ENCODE peak calls at places on chromosomes 13 and 19, in four cellular contexts. Z, I, M and L are unnamed samples.

GRCh38 chr13:47396915-47397314 is 500.1 kb upstream of the HTR2A start:
- DNase-seq in Z (no peak), I (no peak), M (no peak), L (peak; percentile 12)

GRCh38 chr13:106530209-106530906 is 5.1 kb downstream of the EFNB2 start:
- DNase-seq in Z (no peak), I (no peak), M (no peak), L (no peak)

GRCh38 chr13:48859168-48860105 is 116.3 kb upstream of the FNDC3A start:
- DNase-seq in M (no peak), Z (no peak), I (peak; percentile 38), L (no peak)

GRCh38 chr13:30681489-30682242 is 53.7 kb upstream of the ALOX5AP start:
- DNase-seq in M (no peak), I (no peak), Z (no peak), L (no peak)

GRCh38 chr13:67619346-67619745 is 389.2 kb upstream of the PCDH9 start:
- DNase-seq in I (no peak), M (no peak), Z (no peak), L (no peak)

GRCh38 chr19:47821460-47822020 is at the start of gene CRX:
- DNase-seq in I (no peak), Z (no peak), M (no peak), L (no peak)

GRCh38 chr13:98483636-98484288 is 93.1 kb downstream of the STK24 start:
- DNase-seq in M (no peak), I (no peak), Z (no peak), L (no peak)

GRCh38 chr13:74930402-74931165 is 551.4 kb downstream of the TBC1D4 start:
- DNase-seq in M (no peak), I (no peak), Z (no peak), L (no peak)

GRCh38 chr13:40149611-40150283 is 494.3 kb downstream of the COG6 start:
- DNase-seq in M (no peak), I (no peak), Z (no peak), L (no peak)

GRCh38 chr19:7505682-7506384 is 10.1 kb upstream of the ZNF358 start:
- DNase-seq in I (peak; percentile 90), Z (no peak), M (peak; percentile 95), L (peak; percentile 88)

GRCh38 chr13:91719033-91719432 is 320.6 kb downstream of the GPC5 start:
- DNase-seq in I (no peak), Z (no peak), M (no peak), L (no peak)

GRCh38 chr19:38693380-38694223 is 46.2 kb downstream of the ACTN4 start:
- DNase-seq in M (no peak), I (no peak), Z (peak; percentile 81), L (peak; percentile 39)

GRCh38 chr19:6718111-6718740 is 2.2 kb downstream of the C3 start:
- DNase-seq in Z (no peak), M (no peak), I (no peak), L (no peak)

GRCh38 chr19:6740589-6741348 is 1.3 kb downstream of the TRIP10 start:
- DNase-seq in Z (no peak), I (peak; percentile 34), M (peak; percentile 42), L (peak; percentile 75)

GRCh38 chr19:13023666-13024065 is 28.4 kb downstream of the NFIX start:
- DNase-seq in M (peak; percentile 34), I (no peak), Z (no peak), L (no peak)

GRCh38 chr13:40784540-40784939 is 4.9 kb upstream of the SLC25A15 start:
- DNase-seq in I (no peak), Z (no peak), M (no peak), L (no peak)

GRCh38 chr13:90622547-90622946 is 724.9 kb upstream of the MIR17HG start:
- DNase-seq in M (no peak), I (no peak), Z (no peak), L (no peak)

DNA sequence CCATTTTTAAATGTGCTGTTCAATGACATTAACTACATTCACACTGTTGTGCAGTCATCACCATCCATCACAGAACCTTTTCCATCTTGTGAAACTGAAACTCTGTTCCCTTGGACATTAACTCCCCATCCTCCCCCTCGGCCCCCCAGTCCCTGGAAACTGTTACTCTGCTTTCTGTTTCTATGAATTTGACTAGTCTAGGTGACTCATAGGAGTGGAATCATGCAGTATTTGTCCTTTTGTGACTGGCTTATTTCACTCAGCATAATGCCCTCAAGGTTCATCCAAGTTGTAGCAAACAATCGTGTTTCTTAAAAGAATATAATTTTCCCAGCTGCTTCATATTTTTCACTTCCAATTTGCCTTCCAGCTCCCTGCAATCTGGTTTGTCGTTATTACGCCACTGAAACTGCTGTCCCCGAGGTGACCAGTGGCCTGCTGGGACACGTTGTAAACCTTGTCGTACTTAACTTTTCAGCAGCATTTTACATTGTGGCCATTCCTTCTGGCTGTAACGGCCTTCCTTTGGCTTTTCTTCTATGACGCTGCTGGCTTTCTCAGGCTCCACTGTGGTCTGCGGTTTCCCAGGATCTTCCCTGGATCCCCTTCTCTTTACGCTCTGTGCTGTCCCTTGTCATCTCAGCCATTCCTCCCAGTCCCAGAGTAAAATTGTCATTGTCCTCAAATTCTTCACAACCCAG is 74.0 kb downstream of the DHRS12 start:
- DNase-seq in M (no peak), I (no peak), Z (peak; percentile 70), L (no peak)
- TF ChIP-seq ELF4 in M (no peak), I (no peak), Z (no peak), L (no peak)

GRCh38 chr13:33611016-33611805 is 206.7 kb upstream of the RFC3 start:
- DNase-seq in I (no peak), M (no peak), Z (peak; percentile 83), L (no peak)

GRCh38 chr13:33610471-33611015 is 207.4 kb upstream of the RFC3 start:
- DNase-seq in M (peak; percentile 11), I (no peak), Z (peak; percentile 95), L (peak; percentile 44)

DNA sequence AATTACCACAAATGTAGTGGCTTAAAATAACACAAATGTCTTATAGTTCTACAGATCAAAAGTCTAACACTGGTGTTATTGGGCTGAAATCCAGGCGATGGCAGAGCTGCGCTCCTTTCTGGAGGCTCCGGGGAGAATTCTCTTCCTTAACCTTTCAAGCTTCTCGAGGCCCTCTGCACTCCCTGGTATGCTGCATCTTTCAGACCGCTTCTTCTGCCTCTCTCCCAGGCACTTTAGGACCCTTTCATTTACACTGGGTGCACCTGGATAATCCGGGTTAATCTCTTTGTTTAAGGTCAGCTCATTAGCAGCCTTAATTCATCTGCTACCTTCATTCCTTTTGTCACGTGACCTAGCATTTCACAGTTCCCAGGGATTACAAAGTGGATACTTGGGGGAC is 211.3 kb upstream of the RFC3 start:
- DNase-seq in I (no peak), Z (no peak), M (no peak), L (peak; percentile 23)
- TF ChIP-seq ELF4 in I (no peak), Z (no peak), M (no peak), L (no peak)

GRCh38 chr19:35049456-35049855 is 7.9 kb downstream of the HPN start:
- DNase-seq in M (no peak), Z (no peak), I (no peak), L (no peak)
- TF ChIP-seq ELF4 in M (no peak), Z (no peak), I (no peak), L (no peak)

GRCh38 chr19:55070755-55071502 is 4.7 kb upstream of the EPS8L1 start:
- DNase-seq in M (peak; percentile 57), Z (no peak), I (no peak), L (no peak)
- TF ChIP-seq ELF4 in M (no peak), Z (no peak), I (no peak), L (no peak)

DNA sequence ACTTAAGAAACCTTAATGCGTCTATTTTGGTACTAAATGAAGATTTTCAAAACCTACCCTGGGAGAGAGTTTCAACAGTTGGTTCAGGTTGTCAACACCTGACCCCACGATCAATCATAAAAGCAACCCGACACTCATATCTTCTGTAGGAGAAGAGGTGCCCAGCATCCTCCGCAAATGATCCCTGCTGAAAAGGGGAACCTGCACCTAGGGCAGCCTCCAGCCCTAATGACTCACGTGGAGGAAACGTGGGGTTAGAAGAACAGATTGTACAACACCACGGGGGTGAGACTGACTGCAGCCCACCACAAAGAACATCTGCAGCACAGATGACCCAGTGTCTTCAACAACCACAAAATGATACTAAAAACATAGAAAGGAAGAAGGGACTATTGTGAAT is 116.3 kb downstream of the RAB20 start:
- DNase-seq in I (no peak), Z (no peak), M (no peak), L (no peak)
- TF ChIP-seq ELF4 in I (no peak), Z (no peak), M (no peak), L (no peak)

DNA sequence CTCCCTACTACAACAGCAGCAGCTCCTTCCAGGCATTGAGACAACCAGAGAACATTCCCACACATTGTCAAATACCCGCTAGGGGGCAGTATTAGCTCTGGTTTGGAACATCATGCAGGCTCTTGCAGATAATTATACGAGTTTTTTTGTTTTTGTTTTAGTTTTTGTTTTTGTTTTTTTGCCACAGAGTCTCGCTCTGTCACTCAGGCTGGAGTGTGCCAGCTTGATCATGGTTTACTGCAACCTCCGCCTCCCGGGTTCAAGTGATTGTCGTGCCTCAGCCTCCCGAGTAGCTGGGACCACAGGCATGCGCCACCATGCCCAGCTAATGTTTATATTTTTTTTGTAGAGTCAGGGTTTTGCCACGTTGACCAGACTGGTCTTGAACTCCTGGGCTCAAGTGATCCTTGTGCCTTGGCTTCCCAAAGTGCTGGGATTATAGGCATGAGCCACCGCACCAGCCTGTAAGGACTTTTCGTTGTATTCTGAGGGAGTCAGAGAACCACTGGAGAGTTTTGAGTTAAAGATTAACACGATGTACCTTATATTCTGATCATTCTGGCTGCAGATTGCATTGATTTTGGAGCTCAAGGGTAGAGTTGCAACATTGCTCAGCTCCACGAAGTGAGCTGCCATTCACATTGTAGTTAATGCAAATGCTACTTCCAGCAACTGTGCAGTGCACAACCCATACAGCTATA is 41.7 kb upstream of the CEACAM20 start:
- DNase-seq in I (peak; percentile 71), Z (peak; percentile 80), M (peak; percentile 67), L (peak; percentile 76)
- TF ChIP-seq ELF4 in I (no peak), Z (no peak), M (no peak), L (no peak)

DNA sequence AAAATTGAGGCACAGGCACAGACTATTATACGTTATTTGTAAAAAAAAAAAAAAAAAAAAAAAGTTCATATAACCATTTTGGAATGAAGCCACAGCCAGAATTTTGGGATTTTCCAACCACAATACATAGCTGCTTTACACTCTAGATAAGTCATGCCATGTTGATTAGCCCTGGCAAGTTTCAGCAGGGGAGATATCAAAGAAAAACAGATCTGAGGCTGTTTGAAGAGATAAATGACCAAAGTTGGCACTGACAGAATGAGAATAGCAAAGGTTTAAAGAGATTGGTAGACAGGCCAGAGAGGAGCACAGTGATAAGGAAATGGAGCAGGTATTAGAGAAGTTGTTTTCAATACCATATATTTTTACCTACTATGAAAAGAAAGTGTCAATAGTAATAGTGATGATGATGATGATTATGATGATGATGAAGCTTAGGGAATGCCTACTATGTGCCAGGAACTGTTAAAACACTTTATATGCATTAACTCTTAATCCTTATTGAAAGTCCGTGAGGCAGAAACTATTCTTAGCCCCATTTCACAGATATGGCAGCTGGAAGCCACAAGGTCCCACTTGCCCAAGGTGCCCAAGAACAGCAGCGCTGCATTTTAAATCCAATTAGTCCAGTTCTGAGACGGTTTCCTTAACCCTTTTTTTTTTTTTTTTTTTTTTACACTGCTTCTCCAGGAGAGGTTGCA is 105.5 kb downstream of the MBNL2 start:
- DNase-seq in I (no peak), Z (no peak), M (peak; percentile 16), L (no peak)
- TF ChIP-seq ELF4 in I (no peak), Z (no peak), M (no peak), L (no peak)